ENCODE peak calls at places on chromosomes 11 and 22, in seven cellular contexts. G is PC-3, V is GM23248, U is GM23338, H is OCI-LY7, Y is SK-N-SH, S is neural progenitor cell. R is an unnamed sample. For H4K20me1, the result is how much of the 10 kb centered on the place peaks cover.

GRCh38 chr11:93997741-93998140 is 23.4 kb upstream of the HEPHL1 start:
- DNase-seq in Y (no peak), U (no peak), S (no peak), H (no peak), G (no peak), V (no peak), R (no peak)

GRCh38 chr11:26649884-26650283 is 72.0 kb downstream of the SLC5A12 start:
- DNase-seq in U (peak), Y (peak), V (peak), H (peak), S (peak), G (peak), R (peak)

GRCh38 chr11:74384641-74385040 is 13.6 kb downstream of the PGM2L1 start:
- DNase-seq in H (no peak), V (no peak), S (no peak), Y (no peak), U (no peak), G (no peak), R (no peak)

GRCh38 chr11:122756417-122756816 is 81.9 kb upstream of the CRTAM start:
- DNase-seq in S (no peak), H (peak), Y (no peak), V (no peak), G (no peak), U (no peak), R (no peak)

GRCh38 chr22:19679476-19680099 is 34.7 kb upstream of the SEPTIN5 start:
- DNase-seq in G (peak), H (peak), U (peak), S (peak), V (peak), Y (peak), R (no peak)

GRCh38 chr22:19798320-19798665 is 37.7 kb downstream of the TBX1 start:
- DNase-seq in Y (no peak), S (no peak), U (no peak), H (no peak), G (no peak), V (no peak), R (no peak)

GRCh38 chr22:50031189-50032091 is 18.9 kb upstream of the IL17REL start:
- DNase-seq in G (no peak), S (no peak), V (no peak), H (no peak), U (no peak), Y (peak), R (peak)

GRCh38 chr11:62921573-62922188 is 518 bp upstream of the CHRM1 start:
- DNase-seq in S (peak), U (no peak), G (peak), Y (peak), V (peak), H (no peak), R (no peak)

GRCh38 chr22:29663230-29663826 is 56.5 kb upstream of the CABP7 start:
- DNase-seq in U (no peak), S (no peak), H (no peak), V (no peak), G (no peak), Y (no peak), R (no peak)

GRCh38 chr11:130528301-130528651 is 79.8 kb downstream of the ADAMTS15 start:
- DNase-seq in G (peak), S (no peak), Y (no peak), U (no peak), H (no peak), V (no peak), R (no peak)

GRCh38 chr22:37790234-37790633 is 17.5 kb upstream of the GCAT start:
- DNase-seq in G (no peak), H (no peak), V (no peak), U (no peak), S (no peak), Y (no peak), R (no peak)

GRCh38 chr22:37782340-37783168 is 25.2 kb upstream of the GCAT start:
- DNase-seq in U (no peak), H (no peak), Y (no peak), S (no peak), V (peak), G (peak), R (no peak)

GRCh38 chr22:37781434-37782059 is 26.2 kb upstream of the GCAT start:
- DNase-seq in U (peak), S (peak), G (peak), V (peak), Y (no peak), H (peak), R (no peak)

DNA sequence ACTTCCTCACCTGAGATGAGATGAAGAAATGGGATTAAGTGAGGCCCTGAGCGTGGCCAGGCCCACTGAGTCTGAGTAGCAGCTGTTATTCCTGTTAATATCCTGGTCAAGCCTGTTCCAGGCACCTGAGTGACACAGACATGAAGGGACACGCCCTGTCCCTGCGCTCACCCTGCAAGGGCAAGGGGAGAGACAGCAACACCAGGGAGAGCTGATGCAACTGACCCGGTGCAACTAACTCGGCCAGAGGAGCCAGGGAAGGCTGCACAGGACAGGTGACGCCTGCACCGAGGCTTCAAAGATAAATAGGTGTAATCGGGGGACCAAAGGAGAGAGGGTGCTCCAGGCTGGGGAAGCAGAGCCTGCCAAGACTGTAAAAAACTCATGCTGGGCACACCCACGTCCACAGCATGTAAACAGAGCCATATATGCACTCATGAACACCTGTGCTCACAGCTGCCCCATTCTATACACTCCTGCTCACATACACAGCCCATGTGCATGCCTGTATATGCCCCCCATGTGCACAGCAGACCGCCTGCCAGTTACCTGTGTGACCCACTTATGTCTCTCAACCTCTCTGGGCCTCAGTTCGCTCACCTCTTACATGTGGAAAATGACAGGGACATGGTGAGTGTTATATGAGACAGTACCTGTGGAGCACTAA is 22.8 kb upstream of the GCAT start:
- DNase-seq in G (peak), S (no peak), Y (peak), H (no peak), U (no peak), V (no peak), R (peak)
- H3K4me3 ChIP-seq in G (no peak), S (no peak), Y (no peak), H (no peak), U (no peak), V (no peak), R (no peak)

GRCh38 chr11:125394306-125394705 is 101.8 kb downstream of the FEZ1 start:
- DNase-seq in Y (no peak), S (no peak), V (no peak), G (no peak), U (no peak), H (no peak), R (no peak)
- TF ChIP-seq EZH2phosphoT487 in Y (no peak), S (no peak), V (no peak), G (no peak), U (no peak), H (no peak), R (no peak)

DNA sequence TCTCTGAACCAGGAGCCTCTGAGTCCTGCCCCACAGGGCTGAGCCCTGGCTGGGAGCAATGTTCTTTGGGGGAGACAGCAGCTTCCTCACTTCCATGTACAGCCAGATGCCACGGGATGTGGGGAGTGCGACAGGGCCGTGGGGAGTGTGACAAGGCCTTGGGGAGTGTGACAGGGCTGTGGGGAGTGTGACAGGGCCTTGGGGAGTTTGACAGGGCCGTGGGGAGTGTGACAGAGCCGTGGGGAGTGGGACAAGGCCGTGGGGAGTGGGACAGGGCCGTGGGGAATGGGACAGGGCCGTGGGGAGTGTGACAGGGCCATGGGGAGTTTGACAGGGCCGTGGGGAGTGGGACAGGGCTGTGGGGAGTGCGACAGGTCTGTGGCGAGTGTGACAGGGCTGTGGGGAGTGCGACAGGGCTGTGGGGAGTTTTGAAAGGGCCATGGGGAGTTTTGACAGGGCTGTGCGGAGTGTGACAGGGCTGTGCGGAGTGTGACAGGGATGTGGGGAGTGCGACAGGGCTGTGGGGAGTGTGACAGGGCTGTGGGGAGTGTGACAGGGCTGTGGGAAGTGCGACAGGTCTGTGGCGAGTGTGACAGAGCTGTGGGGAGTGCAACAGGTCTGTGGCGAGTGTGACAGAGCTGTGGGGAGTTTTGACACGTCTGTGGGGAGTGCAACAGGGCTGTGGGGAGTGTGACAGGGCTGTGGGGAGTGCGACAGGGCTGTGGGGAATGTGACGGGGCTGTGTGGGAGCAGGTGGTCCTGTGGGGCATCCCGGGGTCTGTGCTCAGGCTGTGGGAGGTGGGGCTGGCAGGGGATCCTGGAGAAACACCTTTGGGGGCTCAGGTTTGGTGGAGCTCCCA is 6.6 kb upstream of the KRTAP5-6 start:
- DNase-seq in H (no peak), V (no peak), G (no peak), U (no peak), Y (no peak), S (no peak), R (no peak)
- H4K20me1 ChIP-seq in H (under half), V (under half), G (under half), U (under half), Y (under half), S (under half), R (under half)

GRCh38 chr11:79066456-79067354 is 374.1 kb downstream of the TENM4 start:
- DNase-seq in U (peak), S (peak), V (no peak), G (no peak), H (no peak), Y (peak), R (no peak)
- H3K4me3 ChIP-seq in U (no peak), S (no peak), V (no peak), G (no peak), H (no peak), Y (no peak), R (no peak)

DNA sequence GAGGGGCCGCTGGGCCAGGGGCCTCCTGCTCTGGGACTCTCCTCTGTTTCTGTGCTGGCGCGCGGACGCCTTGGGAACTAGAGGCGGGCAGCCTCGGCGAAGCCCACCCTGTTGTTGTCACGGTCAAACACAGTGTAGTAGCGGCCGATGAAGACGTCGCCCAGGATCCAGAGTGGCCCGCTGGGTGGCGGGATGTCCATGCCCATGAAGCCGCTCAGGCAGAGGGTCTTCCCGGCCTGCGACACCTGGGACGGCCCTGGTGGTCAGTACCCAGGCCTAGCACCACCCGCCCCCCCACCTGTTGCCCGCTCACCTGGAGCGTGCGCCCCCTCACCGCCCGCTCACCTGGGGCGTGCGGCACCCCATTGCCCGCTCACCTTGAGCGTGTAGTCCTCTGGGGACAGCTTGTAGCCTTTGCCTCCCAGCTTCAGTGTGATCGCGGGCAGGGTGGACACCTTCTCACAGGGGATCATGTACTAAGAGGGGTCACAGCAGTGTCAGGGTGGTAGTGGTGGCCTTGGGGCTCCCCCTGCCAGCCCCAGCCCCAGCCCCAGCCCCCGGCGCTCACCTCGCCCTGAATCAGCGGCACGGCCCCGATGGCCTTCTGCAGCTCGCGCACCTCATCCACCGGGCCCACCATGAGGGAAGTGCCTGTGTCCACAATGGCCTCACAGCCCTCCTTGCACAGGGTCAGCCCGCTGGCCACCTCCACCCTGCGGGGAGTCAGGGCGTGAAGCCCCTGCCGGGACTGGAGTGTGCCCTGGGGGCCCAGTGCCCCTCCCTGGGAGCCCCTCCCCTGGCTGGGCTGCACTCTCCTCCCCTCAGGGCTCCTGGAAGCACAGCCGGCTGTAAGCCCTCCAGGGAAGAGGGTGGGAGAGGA is 3.3 kb upstream of the IFITM10 start:
- DNase-seq in H (no peak), U (no peak), G (no peak), V (no peak), S (no peak), Y (peak), R (no peak)
- TF ChIP-seq EZH2phosphoT487 in H (no peak), U (no peak), G (no peak), V (no peak), S (no peak), Y (no peak), R (no peak)

GRCh38 chr11:67997460-67997921 is 6.4 kb downstream of the UNC93B1 start:
- DNase-seq in G (no peak), S (no peak), H (no peak), Y (peak), V (no peak), U (peak), R (no peak)
- H4K20me1 ChIP-seq in G (under half), S (under half), H (under half), Y (under half), V (under half), U (under half), R (under half)

GRCh38 chr11:118175600-118176399 is 639 bp downstream of the SCN2B start:
- DNase-seq in Y (no peak), U (no peak), H (no peak), G (no peak), S (no peak), V (no peak), R (no peak)
- H3K4me3 ChIP-seq in Y (no peak), U (peak), H (peak), G (no peak), S (peak), V (no peak), R (peak)

R was measured in hepatocyte.